ENCODE peak calls at places on chromosomes 2 and 18, in six cellular contexts. One of them, this sample, is unnamed.

GRCh38 chr2:140027320-140027719 is 1247.1 kb upstream of the NXPH2 start:
- ATAC-seq in natural killer cell treated with Interleukin-12 subunit alpha and Interleukin-12 subunit beta and Interleukin-15 and Interleukin-18, amount 100 ng/mL, for 72 hours: no peak
- ATAC-seq in CD4-positive, alpha-beta T cell: no peak
- ATAC-seq in body of pancreas: no peak
- ATAC-seq in activated T-cell treated with anti-CD3 and anti-CD28 coated beads, Interleukin-2, amount 50 U/mL, for 72 hours: no peak
- ATAC-seq in heart right ventricle: no peak
- ATAC-seq in this sample: no peak

GRCh38 chr2:53362934-53363333 is 404.7 kb upstream of the CHAC2 start:
- ATAC-seq in natural killer cell treated with Interleukin-12 subunit alpha and Interleukin-12 subunit beta and Interleukin-15 and Interleukin-18, amount 100 ng/mL, for 72 hours: no peak
- ATAC-seq in CD4-positive, alpha-beta T cell: no peak
- ATAC-seq in body of pancreas: no peak
- ATAC-seq in activated T-cell treated with anti-CD3 and anti-CD28 coated beads, Interleukin-2, amount 50 U/mL, for 72 hours: no peak
- ATAC-seq in heart right ventricle: no peak
- ATAC-seq in this sample: no peak

GRCh38 chr2:160411167-160411566 is 82.4 kb downstream of the RBMS1 start:
- ATAC-seq in natural killer cell treated with Interleukin-12 subunit alpha and Interleukin-12 subunit beta and Interleukin-15 and Interleukin-18, amount 100 ng/mL, for 72 hours: peak; percentile 64
- ATAC-seq in CD4-positive, alpha-beta T cell: peak; percentile 12
- ATAC-seq in body of pancreas: no peak
- ATAC-seq in activated T-cell treated with anti-CD3 and anti-CD28 coated beads, Interleukin-2, amount 50 U/mL, for 72 hours: peak; percentile 74
- ATAC-seq in heart right ventricle: no peak
- ATAC-seq in this sample: peak; percentile 74

GRCh38 chr18:35458271-35458670 is 39.5 kb downstream of the INO80C start:
- ATAC-seq in natural killer cell treated with Interleukin-12 subunit alpha and Interleukin-12 subunit beta and Interleukin-15 and Interleukin-18, amount 100 ng/mL, for 72 hours: no peak
- ATAC-seq in CD4-positive, alpha-beta T cell: no peak
- ATAC-seq in body of pancreas: no peak
- ATAC-seq in activated T-cell treated with anti-CD3 and anti-CD28 coated beads, Interleukin-2, amount 50 U/mL, for 72 hours: no peak
- ATAC-seq in heart right ventricle: no peak
- ATAC-seq in this sample: no peak

GRCh38 chr2:160465406-160465805 is 28.2 kb downstream of the RBMS1 start:
- ATAC-seq in natural killer cell treated with Interleukin-12 subunit alpha and Interleukin-12 subunit beta and Interleukin-15 and Interleukin-18, amount 100 ng/mL, for 72 hours: peak; percentile 33
- ATAC-seq in CD4-positive, alpha-beta T cell: peak; percentile 68
- ATAC-seq in body of pancreas: no peak
- ATAC-seq in activated T-cell treated with anti-CD3 and anti-CD28 coated beads, Interleukin-2, amount 50 U/mL, for 72 hours: peak; percentile 94
- ATAC-seq in heart right ventricle: no peak
- ATAC-seq in this sample: peak; percentile 89

GRCh38 chr2:189153608-189154007 is 26.0 kb downstream of the COL5A2 start:
- ATAC-seq in natural killer cell treated with Interleukin-12 subunit alpha and Interleukin-12 subunit beta and Interleukin-15 and Interleukin-18, amount 100 ng/mL, for 72 hours: no peak
- ATAC-seq in CD4-positive, alpha-beta T cell: no peak
- ATAC-seq in body of pancreas: no peak
- ATAC-seq in activated T-cell treated with anti-CD3 and anti-CD28 coated beads, Interleukin-2, amount 50 U/mL, for 72 hours: no peak
- ATAC-seq in heart right ventricle: peak; percentile 81
- ATAC-seq in this sample: no peak

GRCh38 chr2:20623241-20623640 is 27.7 kb downstream of the HS1BP3 start:
- ATAC-seq in natural killer cell treated with Interleukin-12 subunit alpha and Interleukin-12 subunit beta and Interleukin-15 and Interleukin-18, amount 100 ng/mL, for 72 hours: no peak
- ATAC-seq in CD4-positive, alpha-beta T cell: no peak
- ATAC-seq in body of pancreas: no peak
- ATAC-seq in activated T-cell treated with anti-CD3 and anti-CD28 coated beads, Interleukin-2, amount 50 U/mL, for 72 hours: no peak
- ATAC-seq in heart right ventricle: no peak
- ATAC-seq in this sample: no peak

GRCh38 chr2:173037245-173038106 is 38.2 kb upstream of the MAP3K20 start:
- ATAC-seq in natural killer cell treated with Interleukin-12 subunit alpha and Interleukin-12 subunit beta and Interleukin-15 and Interleukin-18, amount 100 ng/mL, for 72 hours: no peak
- ATAC-seq in CD4-positive, alpha-beta T cell: no peak
- ATAC-seq in body of pancreas: peak; percentile 89
- ATAC-seq in activated T-cell treated with anti-CD3 and anti-CD28 coated beads, Interleukin-2, amount 50 U/mL, for 72 hours: no peak
- ATAC-seq in heart right ventricle: peak; percentile 73
- ATAC-seq in this sample: no peak

GRCh38 chr2:221225752-221226151 is 346.4 kb downstream of the EPHA4 start:
- ATAC-seq in natural killer cell treated with Interleukin-12 subunit alpha and Interleukin-12 subunit beta and Interleukin-15 and Interleukin-18, amount 100 ng/mL, for 72 hours: no peak
- ATAC-seq in CD4-positive, alpha-beta T cell: no peak
- ATAC-seq in body of pancreas: no peak
- ATAC-seq in activated T-cell treated with anti-CD3 and anti-CD28 coated beads, Interleukin-2, amount 50 U/mL, for 72 hours: no peak
- ATAC-seq in heart right ventricle: no peak
- ATAC-seq in this sample: no peak

GRCh38 chr2:120235681-120236080 is 12.5 kb upstream of the TMEM185B start:
- ATAC-seq in natural killer cell treated with Interleukin-12 subunit alpha and Interleukin-12 subunit beta and Interleukin-15 and Interleukin-18, amount 100 ng/mL, for 72 hours: no peak
- ATAC-seq in CD4-positive, alpha-beta T cell: no peak
- ATAC-seq in body of pancreas: no peak
- ATAC-seq in activated T-cell treated with anti-CD3 and anti-CD28 coated beads, Interleukin-2, amount 50 U/mL, for 72 hours: no peak
- ATAC-seq in heart right ventricle: no peak
- ATAC-seq in this sample: no peak

GRCh38 chr2:8796878-8797550 is 40.4 kb downstream of the KIDINS220 start:
- ATAC-seq in natural killer cell treated with Interleukin-12 subunit alpha and Interleukin-12 subunit beta and Interleukin-15 and Interleukin-18, amount 100 ng/mL, for 72 hours: no peak
- ATAC-seq in CD4-positive, alpha-beta T cell: no peak
- ATAC-seq in body of pancreas: no peak
- ATAC-seq in activated T-cell treated with anti-CD3 and anti-CD28 coated beads, Interleukin-2, amount 50 U/mL, for 72 hours: peak; percentile 88
- ATAC-seq in heart right ventricle: no peak
- ATAC-seq in this sample: peak; percentile 88

GRCh38 chr2:196149926-196150325 is 21.5 kb downstream of the STK17B start:
- ATAC-seq in natural killer cell treated with Interleukin-12 subunit alpha and Interleukin-12 subunit beta and Interleukin-15 and Interleukin-18, amount 100 ng/mL, for 72 hours: no peak
- ATAC-seq in CD4-positive, alpha-beta T cell: peak; percentile 17
- ATAC-seq in body of pancreas: no peak
- ATAC-seq in activated T-cell treated with anti-CD3 and anti-CD28 coated beads, Interleukin-2, amount 50 U/mL, for 72 hours: peak; percentile 11
- ATAC-seq in heart right ventricle: no peak
- ATAC-seq in this sample: peak; percentile 43

GRCh38 chr18:46220116-46220515 is 115.9 kb downstream of the HAUS1 start:
- ATAC-seq in natural killer cell treated with Interleukin-12 subunit alpha and Interleukin-12 subunit beta and Interleukin-15 and Interleukin-18, amount 100 ng/mL, for 72 hours: no peak
- ATAC-seq in CD4-positive, alpha-beta T cell: no peak
- ATAC-seq in body of pancreas: no peak
- ATAC-seq in activated T-cell treated with anti-CD3 and anti-CD28 coated beads, Interleukin-2, amount 50 U/mL, for 72 hours: no peak
- ATAC-seq in heart right ventricle: no peak
- ATAC-seq in this sample: no peak

GRCh38 chr18:68428026-68428425 is 286.9 kb downstream of the TMX3 start:
- ATAC-seq in natural killer cell treated with Interleukin-12 subunit alpha and Interleukin-12 subunit beta and Interleukin-15 and Interleukin-18, amount 100 ng/mL, for 72 hours: no peak
- ATAC-seq in CD4-positive, alpha-beta T cell: no peak
- ATAC-seq in body of pancreas: no peak
- ATAC-seq in activated T-cell treated with anti-CD3 and anti-CD28 coated beads, Interleukin-2, amount 50 U/mL, for 72 hours: no peak
- ATAC-seq in heart right ventricle: peak; percentile 74
- ATAC-seq in this sample: peak; percentile 40

GRCh38 chr2:207549145-207549544 is 19.4 kb downstream of the CREB1 start:
- ATAC-seq in natural killer cell treated with Interleukin-12 subunit alpha and Interleukin-12 subunit beta and Interleukin-15 and Interleukin-18, amount 100 ng/mL, for 72 hours: no peak
- ATAC-seq in CD4-positive, alpha-beta T cell: no peak
- ATAC-seq in body of pancreas: peak; percentile 52
- ATAC-seq in activated T-cell treated with anti-CD3 and anti-CD28 coated beads, Interleukin-2, amount 50 U/mL, for 72 hours: no peak
- ATAC-seq in heart right ventricle: no peak
- ATAC-seq in this sample: no peak

GRCh38 chr2:11480406-11480805 is 14.4 kb upstream of the E2F6 start:
- ATAC-seq in natural killer cell treated with Interleukin-12 subunit alpha and Interleukin-12 subunit beta and Interleukin-15 and Interleukin-18, amount 100 ng/mL, for 72 hours: no peak
- ATAC-seq in CD4-positive, alpha-beta T cell: no peak
- ATAC-seq in body of pancreas: no peak
- ATAC-seq in activated T-cell treated with anti-CD3 and anti-CD28 coated beads, Interleukin-2, amount 50 U/mL, for 72 hours: no peak
- ATAC-seq in heart right ventricle: no peak
- ATAC-seq in this sample: no peak

GRCh38 chr2:105563000-105563719 is 164.3 kb upstream of the FHL2 start:
- ATAC-seq in natural killer cell treated with Interleukin-12 subunit alpha and Interleukin-12 subunit beta and Interleukin-15 and Interleukin-18, amount 100 ng/mL, for 72 hours: no peak
- ATAC-seq in CD4-positive, alpha-beta T cell: no peak
- ATAC-seq in body of pancreas: no peak
- ATAC-seq in activated T-cell treated with anti-CD3 and anti-CD28 coated beads, Interleukin-2, amount 50 U/mL, for 72 hours: no peak
- ATAC-seq in heart right ventricle: no peak
- ATAC-seq in this sample: no peak

GRCh38 chr2:10903861-10904210 is 7.9 kb upstream of the KCNF1 start:
- ATAC-seq in natural killer cell treated with Interleukin-12 subunit alpha and Interleukin-12 subunit beta and Interleukin-15 and Interleukin-18, amount 100 ng/mL, for 72 hours: no peak
- ATAC-seq in CD4-positive, alpha-beta T cell: no peak
- ATAC-seq in body of pancreas: no peak
- ATAC-seq in activated T-cell treated with anti-CD3 and anti-CD28 coated beads, Interleukin-2, amount 50 U/mL, for 72 hours: no peak
- ATAC-seq in heart right ventricle: no peak
- ATAC-seq in this sample: no peak

GRCh38 chr18:36366994-36367839 is 69.7 kb downstream of the FHOD3 start:
- ATAC-seq in natural killer cell treated with Interleukin-12 subunit alpha and Interleukin-12 subunit beta and Interleukin-15 and Interleukin-18, amount 100 ng/mL, for 72 hours: no peak
- ATAC-seq in CD4-positive, alpha-beta T cell: no peak
- ATAC-seq in body of pancreas: peak; percentile 81
- ATAC-seq in activated T-cell treated with anti-CD3 and anti-CD28 coated beads, Interleukin-2, amount 50 U/mL, for 72 hours: no peak
- ATAC-seq in heart right ventricle: peak; percentile 93
- ATAC-seq in this sample: no peak

GRCh38 chr2:232351686-232352510 is 26.7 kb upstream of the ALPP start:
- ATAC-seq in natural killer cell treated with Interleukin-12 subunit alpha and Interleukin-12 subunit beta and Interleukin-15 and Interleukin-18, amount 100 ng/mL, for 72 hours: peak; percentile 13
- ATAC-seq in CD4-positive, alpha-beta T cell: no peak
- ATAC-seq in body of pancreas: no peak
- ATAC-seq in activated T-cell treated with anti-CD3 and anti-CD28 coated beads, Interleukin-2, amount 50 U/mL, for 72 hours: no peak
- ATAC-seq in heart right ventricle: no peak
- ATAC-seq in this sample: no peak

GRCh38 chr2:203808041-203808750 is 59.4 kb upstream of the CTLA4 start:
- ATAC-seq in natural killer cell treated with Interleukin-12 subunit alpha and Interleukin-12 subunit beta and Interleukin-15 and Interleukin-18, amount 100 ng/mL, for 72 hours: no peak
- ATAC-seq in CD4-positive, alpha-beta T cell: no peak
- ATAC-seq in body of pancreas: no peak
- ATAC-seq in activated T-cell treated with anti-CD3 and anti-CD28 coated beads, Interleukin-2, amount 50 U/mL, for 72 hours: no peak
- ATAC-seq in heart right ventricle: no peak
- ATAC-seq in this sample: no peak

GRCh38 chr2:211361383-211361782 is 805.0 kb downstream of the CPS1 start:
- ATAC-seq in natural killer cell treated with Interleukin-12 subunit alpha and Interleukin-12 subunit beta and Interleukin-15 and Interleukin-18, amount 100 ng/mL, for 72 hours: no peak
- ATAC-seq in CD4-positive, alpha-beta T cell: no peak
- ATAC-seq in body of pancreas: no peak
- ATAC-seq in activated T-cell treated with anti-CD3 and anti-CD28 coated beads, Interleukin-2, amount 50 U/mL, for 72 hours: no peak
- ATAC-seq in heart right ventricle: no peak
- ATAC-seq in this sample: no peak

GRCh38 chr18:9354256-9354655 is 19.7 kb downstream of the TWSG1 start:
- ATAC-seq in natural killer cell treated with Interleukin-12 subunit alpha and Interleukin-12 subunit beta and Interleukin-15 and Interleukin-18, amount 100 ng/mL, for 72 hours: no peak
- ATAC-seq in CD4-positive, alpha-beta T cell: no peak
- ATAC-seq in body of pancreas: no peak
- ATAC-seq in activated T-cell treated with anti-CD3 and anti-CD28 coated beads, Interleukin-2, amount 50 U/mL, for 72 hours: no peak
- ATAC-seq in heart right ventricle: peak; percentile 66
- ATAC-seq in this sample: no peak

GRCh38 chr2:238415893-238416292 is 10.8 kb upstream of the ASB1 start:
- ATAC-seq in natural killer cell treated with Interleukin-12 subunit alpha and Interleukin-12 subunit beta and Interleukin-15 and Interleukin-18, amount 100 ng/mL, for 72 hours: no peak
- ATAC-seq in CD4-positive, alpha-beta T cell: no peak
- ATAC-seq in body of pancreas: no peak
- ATAC-seq in activated T-cell treated with anti-CD3 and anti-CD28 coated beads, Interleukin-2, amount 50 U/mL, for 72 hours: no peak
- ATAC-seq in heart right ventricle: no peak
- ATAC-seq in this sample: no peak

GRCh38 chr2:68302281-68302680 is 17.5 kb downstream of the CNRIP1 start:
- ATAC-seq in natural killer cell treated with Interleukin-12 subunit alpha and Interleukin-12 subunit beta and Interleukin-15 and Interleukin-18, amount 100 ng/mL, for 72 hours: no peak
- ATAC-seq in CD4-positive, alpha-beta T cell: no peak
- ATAC-seq in body of pancreas: no peak
- ATAC-seq in activated T-cell treated with anti-CD3 and anti-CD28 coated beads, Interleukin-2, amount 50 U/mL, for 72 hours: no peak
- ATAC-seq in heart right ventricle: no peak
- ATAC-seq in this sample: no peak

GRCh38 chr18:22550366-22550765 is 132.7 kb upstream of the CTAGE1 start:
- ATAC-seq in natural killer cell treated with Interleukin-12 subunit alpha and Interleukin-12 subunit beta and Interleukin-15 and Interleukin-18, amount 100 ng/mL, for 72 hours: no peak
- ATAC-seq in CD4-positive, alpha-beta T cell: no peak
- ATAC-seq in body of pancreas: no peak
- ATAC-seq in activated T-cell treated with anti-CD3 and anti-CD28 coated beads, Interleukin-2, amount 50 U/mL, for 72 hours: no peak
- ATAC-seq in heart right ventricle: no peak
- ATAC-seq in this sample: no peak

GRCh38 chr2:17816396-17817245 is at the start of gene MSGN1:
- ATAC-seq in natural killer cell treated with Interleukin-12 subunit alpha and Interleukin-12 subunit beta and Interleukin-15 and Interleukin-18, amount 100 ng/mL, for 72 hours: peak; percentile 31
- ATAC-seq in CD4-positive, alpha-beta T cell: no peak
- ATAC-seq in body of pancreas: no peak
- ATAC-seq in activated T-cell treated with anti-CD3 and anti-CD28 coated beads, Interleukin-2, amount 50 U/mL, for 72 hours: no peak
- ATAC-seq in heart right ventricle: no peak
- ATAC-seq in this sample: no peak

GRCh38 chr2:197258580-197258979 is 52.0 kb downstream of the ANKRD44 start:
- ATAC-seq in natural killer cell treated with Interleukin-12 subunit alpha and Interleukin-12 subunit beta and Interleukin-15 and Interleukin-18, amount 100 ng/mL, for 72 hours: peak; percentile 69
- ATAC-seq in CD4-positive, alpha-beta T cell: no peak
- ATAC-seq in body of pancreas: no peak
- ATAC-seq in activated T-cell treated with anti-CD3 and anti-CD28 coated beads, Interleukin-2, amount 50 U/mL, for 72 hours: peak; percentile 2
- ATAC-seq in heart right ventricle: no peak
- ATAC-seq in this sample: peak; percentile 45

GRCh38 chr2:86518498-86518897 is 44.7 kb downstream of the CHMP3 start:
- ATAC-seq in natural killer cell treated with Interleukin-12 subunit alpha and Interleukin-12 subunit beta and Interleukin-15 and Interleukin-18, amount 100 ng/mL, for 72 hours: no peak
- ATAC-seq in CD4-positive, alpha-beta T cell: peak; percentile 66
- ATAC-seq in body of pancreas: peak; percentile 47
- ATAC-seq in activated T-cell treated with anti-CD3 and anti-CD28 coated beads, Interleukin-2, amount 50 U/mL, for 72 hours: no peak
- ATAC-seq in heart right ventricle: peak; percentile 65
- ATAC-seq in this sample: no peak

GRCh38 chr2:64105676-64106461 is 38.4 kb downstream of the PELI1 start:
- ATAC-seq in natural killer cell treated with Interleukin-12 subunit alpha and Interleukin-12 subunit beta and Interleukin-15 and Interleukin-18, amount 100 ng/mL, for 72 hours: no peak
- ATAC-seq in CD4-positive, alpha-beta T cell: no peak
- ATAC-seq in body of pancreas: peak; percentile 14
- ATAC-seq in activated T-cell treated with anti-CD3 and anti-CD28 coated beads, Interleukin-2, amount 50 U/mL, for 72 hours: no peak
- ATAC-seq in heart right ventricle: no peak
- ATAC-seq in this sample: no peak

GRCh38 chr18:32267463-32267862 is 77.6 kb downstream of the MEP1B start:
- ATAC-seq in natural killer cell treated with Interleukin-12 subunit alpha and Interleukin-12 subunit beta and Interleukin-15 and Interleukin-18, amount 100 ng/mL, for 72 hours: no peak
- ATAC-seq in CD4-positive, alpha-beta T cell: no peak
- ATAC-seq in body of pancreas: no peak
- ATAC-seq in activated T-cell treated with anti-CD3 and anti-CD28 coated beads, Interleukin-2, amount 50 U/mL, for 72 hours: no peak
- ATAC-seq in heart right ventricle: no peak
- ATAC-seq in this sample: no peak

GRCh38 chr2:158191569-158191968 is 89.9 kb downstream of the UPP2 start:
- ATAC-seq in natural killer cell treated with Interleukin-12 subunit alpha and Interleukin-12 subunit beta and Interleukin-15 and Interleukin-18, amount 100 ng/mL, for 72 hours: no peak
- ATAC-seq in CD4-positive, alpha-beta T cell: peak; percentile 17
- ATAC-seq in body of pancreas: no peak
- ATAC-seq in activated T-cell treated with anti-CD3 and anti-CD28 coated beads, Interleukin-2, amount 50 U/mL, for 72 hours: peak; percentile 39
- ATAC-seq in heart right ventricle: peak; percentile 52
- ATAC-seq in this sample: peak; percentile 32